ENCODE peak calls at places on chromosome 13, in five cellular contexts. F is amniotic epithelial cell, C is fibroblast of the conjunctiva, Y is nephron progenitor cell, J is caudate nucleus. Z is an unnamed sample.

GRCh38 chr13:113901642-113902041 is 37.8 kb upstream of the GAS6 start:
- DNase-seq in F (no peak), C (no peak), Y (no peak), J (no peak), Z (no peak)

GRCh38 chr13:94120878-94121277 is 358.6 kb downstream of the DCT start:
- DNase-seq in F (peak; percentile 4), C (no peak), Y (no peak), J (no peak), Z (no peak)

GRCh38 chr13:30972888-30973377 is 40.5 kb downstream of the TEX26 start:
- DNase-seq in F (peak; percentile 94), C (no peak), Y (no peak), J (no peak), Z (peak; percentile 87)

GRCh38 chr13:102703721-102704035 is 8.8 kb upstream of the METTL21C start:
- DNase-seq in F (no peak), C (no peak), Y (no peak), J (no peak), Z (no peak)

GRCh38 chr13:91362908-91363307 is 15.4 kb downstream of the MIR17HG start:
- DNase-seq in F (no peak), C (no peak), Y (no peak), J (no peak), Z (no peak)

GRCh38 chr13:67183151-67183550 is 47.0 kb downstream of the PCDH9 start:
- DNase-seq in F (no peak), C (no peak), Y (no peak), J (no peak), Z (no peak)

GRCh38 chr13:113997845-113998751 is 24.2 kb upstream of the C13orf46 start:
- DNase-seq in F (no peak), C (peak; percentile 48), Y (no peak), J (no peak), Z (no peak)

GRCh38 chr13:33740134-33740538 is 77.8 kb upstream of the RFC3 start:
- DNase-seq in F (peak; percentile 84), C (no peak), Y (no peak), J (no peak), Z (peak; percentile 92)

GRCh38 chr13:80979035-80979641 is 638.2 kb upstream of the SPRY2 start:
- DNase-seq in F (peak; percentile 67), C (peak; percentile 71), Y (peak; percentile 39), J (peak; percentile 42), Z (peak; percentile 38)

GRCh38 chr13:78194904-78195639 is 276.4 kb upstream of the EDNRB start:
- DNase-seq in F (no peak), C (no peak), Y (no peak), J (no peak), Z (peak; percentile 65)

GRCh38 chr13:113397606-113398425 is 33.9 kb upstream of the GRTP1 start:
- DNase-seq in F (no peak), C (no peak), Y (no peak), J (no peak), Z (no peak)

GRCh38 chr13:31138515-31138914 is 23.2 kb downstream of the HSPH1 start:
- DNase-seq in F (no peak), C (no peak), Y (no peak), J (no peak), Z (peak; percentile 21)